ENCODE peak calls at places on chromosomes 12 and 14, in ten cellular contexts. G, R, I, V, A, J, N, C, O and H are unnamed samples.

GRCh38 chr14:58362798-58363412 is 32.8 kb upstream of the TOMM20L start:
- DNase-seq in G (no peak), R (no peak), I (no peak), V (peak), A (peak), J (peak), N (no peak), C (no peak), O (no peak), H (peak)

GRCh38 chr14:99131632-99132271 is 140.2 kb downstream of the BCL11B start:
- DNase-seq in G (no peak), R (peak), I (no peak), V (no peak), A (no peak), J (no peak), N (no peak), C (no peak), O (no peak), H (no peak)

GRCh38 chr12:108727868-108728735 is 3.2 kb downstream of the CORO1C start:
- DNase-seq in G (no peak), R (no peak), I (no peak), V (no peak), A (no peak), J (no peak), N (no peak), C (no peak), O (no peak), H (no peak)

GRCh38 chr14:70753518-70753953 is 55.8 kb downstream of the MAP3K9 start:
- DNase-seq in G (no peak), R (peak), I (no peak), V (no peak), A (no peak), J (no peak), N (no peak), C (no peak), O (peak), H (no peak)

GRCh38 chr12:26226629-26227375 is 31.4 kb downstream of the SSPN start:
- DNase-seq in G (peak), R (peak), I (peak), V (no peak), A (peak), J (peak), N (no peak), C (peak), O (peak), H (peak)

GRCh38 chr14:103847954-103848719 is 762 bp upstream of the PPP1R13B start:
- DNase-seq in G (no peak), R (peak), I (peak), V (no peak), A (no peak), J (peak), N (no peak), C (peak), O (peak), H (peak)

GRCh38 chr12:91988076-91988475 is 157.6 kb downstream of the BTG1 start:
- DNase-seq in G (no peak), R (no peak), I (no peak), V (no peak), A (no peak), J (no peak), N (no peak), C (no peak), O (no peak), H (no peak)

GRCh38 chr12:99767809-99768208 is 120.3 kb downstream of the GARIN6 start:
- DNase-seq in G (no peak), R (no peak), I (no peak), V (no peak), A (peak), J (no peak), N (no peak), C (no peak), O (no peak), H (no peak)

GRCh38 chr14:70857499-70857895 is 48.2 kb upstream of the MAP3K9 start:
- DNase-seq in G (no peak), R (no peak), I (no peak), V (no peak), A (no peak), J (no peak), N (no peak), C (no peak), O (no peak), H (no peak)

GRCh38 chr12:1922985-1923384 is 4.5 kb upstream of the CACNA2D4 start:
- DNase-seq in G (no peak), R (no peak), I (no peak), V (no peak), A (no peak), J (no peak), N (no peak), C (no peak), O (no peak), H (peak)

GRCh38 chr14:62807636-62808035 is 237.6 kb downstream of the KCNH5 start:
- DNase-seq in G (no peak), R (no peak), I (no peak), V (no peak), A (no peak), J (no peak), N (no peak), C (no peak), O (no peak), H (no peak)

GRCh38 chr12:6262211-6262610 is 48.3 kb upstream of the PLEKHG6 start:
- DNase-seq in G (no peak), R (no peak), I (no peak), V (no peak), A (no peak), J (no peak), N (no peak), C (no peak), O (no peak), H (no peak)

GRCh38 chr14:61598980-61599379 is 96.3 kb upstream of the HIF1A start:
- DNase-seq in G (no peak), R (no peak), I (no peak), V (no peak), A (no peak), J (no peak), N (no peak), C (no peak), O (no peak), H (no peak)

GRCh38 chr12:91387461-91388134 is 205.0 kb upstream of the DCN start:
- DNase-seq in G (no peak), R (no peak), I (no peak), V (no peak), A (no peak), J (no peak), N (no peak), C (no peak), O (no peak), H (no peak)

GRCh38 chr12:105025890-105026289 is 39.8 kb downstream of the NOPCHAP1 start:
- DNase-seq in G (no peak), R (peak), I (no peak), V (no peak), A (no peak), J (no peak), N (peak), C (no peak), O (no peak), H (no peak)

GRCh38 chr14:60021619-60022018 is 70.1 kb upstream of the PCNX4 start:
- DNase-seq in G (no peak), R (no peak), I (no peak), V (no peak), A (no peak), J (no peak), N (no peak), C (no peak), O (no peak), H (no peak)

GRCh38 chr14:87494010-87494409 is 499.0 kb downstream of the GALC start:
- DNase-seq in G (no peak), R (no peak), I (no peak), V (no peak), A (no peak), J (no peak), N (no peak), C (no peak), O (no peak), H (no peak)

GRCh38 chr12:26102954-26103353 is 21.9 kb downstream of the BHLHE41 start:
- DNase-seq in G (no peak), R (no peak), I (no peak), V (no peak), A (no peak), J (no peak), N (no peak), C (no peak), O (no peak), H (no peak)

GRCh38 chr12:7319934-7320333 is 16.1 kb downstream of the ACSM4 start:
- DNase-seq in G (no peak), R (no peak), I (no peak), V (no peak), A (no peak), J (no peak), N (no peak), C (no peak), O (no peak), H (no peak)

GRCh38 chr14:57293851-57294837 is 25.4 kb downstream of the AP5M1 start:
- DNase-seq in G (no peak), R (no peak), I (no peak), V (no peak), A (no peak), J (peak), N (no peak), C (no peak), O (no peak), H (no peak)

GRCh38 chr12:107396991-107397390 is 288.6 kb upstream of the PWP1 start:
- DNase-seq in G (no peak), R (no peak), I (no peak), V (no peak), A (no peak), J (no peak), N (no peak), C (no peak), O (no peak), H (no peak)

GRCh38 chr14:59098377-59098776 is 90.1 kb upstream of the DAAM1 start:
- DNase-seq in G (no peak), R (no peak), I (no peak), V (no peak), A (peak), J (no peak), N (peak), C (no peak), O (no peak), H (no peak)

GRCh38 chr12:22459872-22460490 is 84.4 kb downstream of the C2CD5 start:
- DNase-seq in G (no peak), R (no peak), I (no peak), V (peak), A (peak), J (peak), N (no peak), C (peak), O (peak), H (peak)

GRCh38 chr12:131093971-131094830 is 140.5 kb downstream of the ADGRD1 start:
- DNase-seq in G (peak), R (peak), I (no peak), V (no peak), A (no peak), J (no peak), N (no peak), C (no peak), O (no peak), H (no peak)

GRCh38 chr12:59559702-59560101 is 36.1 kb upstream of the SLC16A7 start:
- DNase-seq in G (no peak), R (no peak), I (no peak), V (no peak), A (no peak), J (no peak), N (no peak), C (no peak), O (no peak), H (no peak)

GRCh38 chr12:124625867-124626675 is 58.7 kb upstream of the NCOR2 start:
- DNase-seq in G (no peak), R (peak), I (peak), V (no peak), A (peak), J (no peak), N (no peak), C (no peak), O (peak), H (no peak)

DNA sequence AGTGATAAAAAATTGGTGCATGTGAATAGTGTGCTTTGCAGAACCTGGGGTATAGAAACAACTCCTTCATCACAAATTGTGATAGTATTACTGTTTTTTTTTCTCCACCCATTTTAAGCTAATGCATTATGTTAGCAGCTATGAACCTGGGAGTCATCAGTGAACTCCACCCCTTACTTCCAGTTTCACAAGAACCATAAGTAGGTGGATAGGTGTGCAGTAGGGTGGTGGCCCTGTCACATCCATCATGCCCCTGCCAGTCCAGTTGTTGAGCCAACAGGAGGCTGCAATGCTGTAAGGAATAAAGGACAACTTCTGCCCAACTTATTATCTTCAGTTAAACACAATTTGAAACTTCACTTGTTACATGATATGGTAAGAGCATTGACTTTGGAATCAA is 85.7 kb downstream of the ABCD2 start:
- DNase-seq in G (no peak), R (no peak), I (no peak), V (no peak), A (no peak), J (no peak), N (no peak), C (no peak), O (no peak), H (no peak)
- TF ChIP-seq CTCF in G (no peak), R (no peak), I (no peak), V (no peak), A (no peak), J (no peak), N (no peak), C (no peak), O (no peak), H (no peak)

GRCh38 chr14:44961730-44962572 is at the start of the genes KLHL28 and TOGARAM1:
- DNase-seq in G (peak), R (peak), I (peak), V (peak), A (peak), J (peak), N (peak), C (peak), O (peak), H (peak)

GRCh38 chr14:44962573-44963528 is 861 bp downstream of the TOGARAM1 start:
- DNase-seq in G (no peak), R (peak), I (no peak), V (peak), A (peak), J (peak), N (peak), C (peak), O (peak), H (no peak)

GRCh38 chr14:44966601-44967336 is 4.8 kb downstream of the TOGARAM1 start:
- DNase-seq in G (no peak), R (no peak), I (no peak), V (no peak), A (no peak), J (peak), N (no peak), C (no peak), O (no peak), H (no peak)

GRCh38 chr14:44961151-44961729 is 507 bp downstream of the KLHL28 start:
- DNase-seq in G (peak), R (peak), I (peak), V (peak), A (peak), J (peak), N (peak), C (peak), O (peak), H (peak)

GRCh38 chr14:44963775-44964380 is 1.9 kb downstream of the TOGARAM1 start:
- DNase-seq in G (no peak), R (peak), I (no peak), V (no peak), A (peak), J (peak), N (no peak), C (no peak), O (no peak), H (no peak)
- TF ChIP-seq CTCF in G (no peak), R (no peak), I (no peak), V (peak), A (no peak), J (no peak), N (no peak), C (no peak), O (no peak), H (no peak)

GRCh38 chr14:33430414-33430813 is 491.7 kb downstream of the NPAS3 start:
- DNase-seq in G (no peak), R (no peak), I (no peak), V (no peak), A (no peak), J (no peak), N (no peak), C (no peak), O (no peak), H (no peak)

GRCh38 chr14:33435911-33436310 is 497.2 kb downstream of the NPAS3 start:
- DNase-seq in G (no peak), R (no peak), I (no peak), V (no peak), A (peak), J (no peak), N (no peak), C (no peak), O (no peak), H (no peak)

GRCh38 chr14:33432407-33433023 is 493.8 kb downstream of the NPAS3 start:
- DNase-seq in G (no peak), R (no peak), I (no peak), V (no peak), A (peak), J (peak), N (no peak), C (no peak), O (no peak), H (no peak)
- TF ChIP-seq CTCF in G (no peak), R (peak), I (peak), V (peak), A (peak), J (peak), N (peak), C (no peak), O (no peak), H (no peak)

GRCh38 chr12:119959435-119959834 is 29.6 kb upstream of the BICDL1 start:
- DNase-seq in G (no peak), R (no peak), I (no peak), V (no peak), A (no peak), J (no peak), N (no peak), C (no peak), O (no peak), H (no peak)
- TF ChIP-seq CTCF in G (no peak), R (no peak), I (no peak), V (no peak), A (no peak), J (no peak), N (no peak), C (no peak), O (no peak), H (no peak)

DNA sequence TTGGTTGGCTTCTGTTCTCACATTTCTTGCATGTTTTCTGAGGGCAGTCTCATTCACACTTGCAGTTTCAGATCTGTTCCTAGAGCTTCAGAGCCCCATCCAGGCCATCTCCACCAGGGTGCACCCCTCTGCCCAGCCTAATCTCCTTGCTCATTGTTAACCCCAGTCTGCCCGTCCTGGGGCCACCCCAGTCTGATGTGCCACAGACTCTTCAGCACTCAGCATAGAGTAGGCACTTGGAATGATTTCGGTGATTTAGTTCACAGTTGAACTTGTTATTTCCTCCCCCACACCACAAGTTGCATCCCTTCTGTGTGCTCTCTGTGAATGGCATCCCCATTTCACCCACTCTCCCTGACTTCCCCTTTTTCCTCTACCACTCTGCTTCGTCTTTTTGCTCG is 41.3 kb downstream of the ANO6 start:
- DNase-seq in G (no peak), R (no peak), I (no peak), V (peak), A (no peak), J (no peak), N (no peak), C (no peak), O (no peak), H (peak)
- TF ChIP-seq CTCF in G (no peak), R (no peak), I (no peak), V (peak), A (no peak), J (no peak), N (no peak), C (no peak), O (no peak), H (no peak)

DNA sequence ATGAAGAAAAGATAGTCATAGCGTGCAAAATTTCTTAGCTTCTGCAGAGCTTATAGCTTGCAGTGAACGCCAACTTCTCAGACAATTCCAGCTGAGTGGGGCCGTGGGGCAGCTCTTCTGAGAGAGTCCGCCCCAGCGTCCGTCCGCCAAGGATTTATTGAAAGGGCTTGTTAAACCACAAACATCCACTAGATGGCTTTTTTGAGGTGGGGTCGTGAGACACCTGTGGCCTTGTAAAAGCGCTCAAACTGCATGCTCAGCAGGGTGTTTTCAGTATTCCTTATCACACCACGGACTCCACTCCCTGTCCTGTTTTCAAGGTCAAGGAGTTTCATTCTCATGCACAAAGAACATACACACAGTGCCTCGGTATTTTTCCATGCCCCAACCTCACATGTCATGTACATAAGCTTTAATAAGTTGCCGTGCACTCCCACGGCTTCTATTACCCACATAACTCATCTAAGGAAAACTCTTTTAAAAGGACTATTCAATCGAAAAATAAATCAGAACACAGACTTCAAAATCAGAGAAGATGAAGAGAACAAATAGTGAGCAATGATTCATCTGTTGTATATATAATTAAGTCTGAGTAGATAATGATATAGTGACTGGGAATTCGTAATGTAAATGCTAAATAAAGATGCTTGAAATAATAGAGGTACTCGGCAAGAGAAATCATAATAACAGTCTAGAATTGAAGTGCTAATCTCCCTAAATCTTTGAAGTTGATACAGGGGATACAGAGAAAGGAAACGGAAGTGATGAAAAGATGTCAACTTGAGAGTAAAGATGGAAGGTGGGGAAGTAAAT is 46.7 kb downstream of the WBP11 start:
- DNase-seq in G (no peak), R (no peak), I (peak), V (no peak), A (no peak), J (peak), N (no peak), C (no peak), O (peak), H (no peak)
- TF ChIP-seq CTCF in G (no peak), R (peak), I (peak), V (peak), A (no peak), J (peak), N (peak), C (peak), O (peak), H (no peak)